ENCODE peak calls at places on chromosomes 11 and 22, in six cellular contexts. X is RWPE1, P is sigmoid colon, W is transverse colon, U is endodermal cell, A is adrenal gland. O is an unnamed sample.

GRCh38 chr11:46273511-46274205 is 3.8 kb upstream of the CREB3L1 start:
- DNase-seq in X (no peak), W (peak; percentile 66), U (no peak), A (no peak), P (no peak), O (peak; percentile 87)

GRCh38 chr11:72238040-72238450 is 5.9 kb downstream of the PHOX2A start:
- DNase-seq in X (no peak), A (peak; percentile 73), W (peak; percentile 69), P (peak; percentile 90), U (peak; percentile 97), O (peak; percentile 61)

GRCh38 chr11:111762981-111763643 is 3.1 kb downstream of the PPP2R1B start:
- DNase-seq in U (no peak), P (no peak), A (no peak), W (no peak), X (no peak), O (no peak)

GRCh38 chr11:86670179-86670578 is 2.2 kb downstream of the ME3 start:
- DNase-seq in U (no peak), W (no peak), A (no peak), X (no peak), P (no peak), O (no peak)

GRCh38 chr22:49015459-49015858 is 812.2 kb downstream of the BRD1 start:
- DNase-seq in A (no peak), U (peak; percentile 36), P (peak; percentile 46), W (no peak), X (no peak), O (no peak)

GRCh38 chr11:128692750-128693578 is 908 bp upstream of the FLI1 start:
- DNase-seq in W (peak; percentile 27), P (no peak), X (peak; percentile 34), U (peak; percentile 86), A (no peak), O (no peak)

GRCh38 chr22:28728621-28729313 is 12.9 kb downstream of the CHEK2 start:
- DNase-seq in W (no peak), U (no peak), P (no peak), A (no peak), X (no peak), O (no peak)

GRCh38 chr11:88950975-88951374 is 114.8 kb downstream of the GRM5 start:
- DNase-seq in X (no peak), A (no peak), U (no peak), W (no peak), P (no peak), O (no peak)

GRCh38 chr11:33545941-33546340 is 154.7 kb downstream of the C11orf91 start:
- DNase-seq in W (no peak), P (no peak), X (no peak), A (no peak), U (no peak), O (no peak)

GRCh38 chr22:20966883-20967696 is at the start of gene AIFM3:
- DNase-seq in A (no peak), U (no peak), X (no peak), W (no peak), P (no peak), O (no peak)

GRCh38 chr22:36385491-36386350 is 2.0 kb downstream of the MYH9 start:
- DNase-seq in A (peak; percentile 84), P (peak; percentile 90), U (no peak), X (peak; percentile 82), W (peak; percentile 61), O (peak; percentile 94)

GRCh38 chr22:44191036-44191454 is 10.3 kb downstream of the PARVG start:
- DNase-seq in U (no peak), A (no peak), P (peak; percentile 57), X (no peak), W (no peak), O (no peak)

GRCh38 chr22:29689872-29690213 is 30.0 kb upstream of the CABP7 start:
- DNase-seq in A (peak; percentile 71), P (no peak), X (no peak), W (peak; percentile 58), U (peak; percentile 92), O (peak; percentile 71)

GRCh38 chr11:1195690-1196515 is 27.0 kb upstream of the MUC5B start:
- DNase-seq in X (no peak), U (peak; percentile 20), A (no peak), W (peak; percentile 4), P (peak; percentile 58), O (peak; percentile 8)

GRCh38 chr11:37552284-37552683 is 954.2 kb upstream of the RAG2 start:
- DNase-seq in P (no peak), X (no peak), A (no peak), U (no peak), W (no peak), O (no peak)

GRCh38 chr11:13891911-13892310 is 70.6 kb upstream of the SPON1 start:
- DNase-seq in W (no peak), P (no peak), X (no peak), A (no peak), U (no peak), O (no peak)

GRCh38 chr22:29641052-29641780 is 37.8 kb downstream of the NF2 start:
- DNase-seq in U (no peak), X (no peak), P (peak; percentile 73), W (peak; percentile 19), A (no peak), O (no peak)

DNA sequence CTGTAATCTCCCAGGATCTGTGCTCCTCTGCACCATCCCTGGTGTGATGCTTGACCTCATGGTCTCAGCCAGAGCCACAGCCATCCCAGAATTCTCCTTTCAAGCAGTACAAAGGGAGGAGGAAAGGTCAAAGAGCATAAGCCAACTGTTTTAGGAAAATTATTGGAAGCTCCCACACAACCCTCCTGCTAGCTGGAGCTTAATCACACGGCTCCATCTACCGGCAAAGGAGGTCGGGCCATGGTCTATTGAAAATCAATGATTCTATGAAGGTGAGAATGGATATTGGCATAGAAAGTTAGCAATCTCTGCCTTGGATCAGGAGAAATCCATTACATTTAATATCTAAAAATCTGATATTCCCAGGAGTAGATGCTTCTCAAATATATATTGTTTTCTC is 259.5 kb downstream of the NTM start:
- DNase-seq in X (no peak), A (no peak), W (no peak), P (no peak), U (peak; percentile 20), O (no peak)
- H3K27ac ChIP-seq in X (no peak overlapping the region), A (no peak overlapping the region), W (no peak overlapping the region), P (no peak overlapping the region), U (no peak overlapping the region), O (no peak overlapping the region)

GRCh38 chr11:110249066-110249465 is 47.3 kb downstream of the RDX start:
- DNase-seq in X (no peak), U (no peak), W (no peak), A (no peak), P (no peak), O (no peak)
- TF ChIP-seq CTCF in X (peak; percentile 17), U (peak; percentile 59), W (no peak), A (peak; percentile 17), P (no peak), O (no peak)

GRCh38 chr11:100849009-100849913 is 162.2 kb downstream of the ARHGAP42 start:
- DNase-seq in A (no peak), U (no peak), X (no peak), P (no peak), W (no peak), O (no peak)
- H3K27ac ChIP-seq in A (no peak overlapping the region), U (no peak overlapping the region), X (no peak overlapping the region), P (peak overlapping the region; percentile 30), W (no peak overlapping the region), O (no peak overlapping the region)

DNA sequence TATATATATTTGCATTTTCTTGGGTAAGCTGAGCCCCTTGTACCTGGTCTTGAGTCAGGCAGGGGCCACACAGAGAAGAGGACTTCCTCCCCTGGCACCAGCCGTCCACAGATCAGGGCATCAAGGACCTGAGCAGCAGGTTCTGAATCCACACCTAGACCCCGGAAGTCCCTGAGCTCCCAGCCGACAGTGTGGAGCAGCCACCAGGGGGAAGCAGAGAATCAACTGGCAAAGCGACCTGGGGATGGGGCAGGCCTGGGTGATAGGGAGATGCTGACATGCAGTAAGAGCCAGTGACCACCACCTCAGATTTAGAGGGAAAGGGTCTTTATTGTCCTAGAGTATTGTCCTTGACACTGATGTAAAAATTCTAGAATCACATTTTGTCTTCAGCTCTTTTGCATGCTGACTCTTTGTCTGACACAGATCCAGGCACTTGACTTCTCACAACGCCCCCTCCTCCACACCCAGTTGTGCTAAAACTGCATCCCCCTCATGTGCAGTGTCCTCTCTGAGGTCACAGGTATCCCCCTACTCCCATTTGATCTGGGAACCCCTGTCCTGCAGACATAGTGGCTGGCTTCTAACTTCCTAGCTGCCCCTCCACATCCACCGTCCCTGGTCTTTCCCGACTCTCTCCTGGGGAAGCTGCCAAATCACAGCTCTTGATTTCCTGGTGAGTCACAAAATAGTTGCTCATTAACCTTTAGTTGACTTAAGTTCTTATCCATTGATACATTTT is 109.3 kb downstream of the GGTLC2 start:
- DNase-seq in A (peak; percentile 68), U (peak; percentile 95), P (no peak), W (peak; percentile 79), X (peak; percentile 57), O (peak; percentile 68)
- TF ChIP-seq CTCF in A (peak; percentile 56), U (peak; percentile 84), P (peak; percentile 41), W (peak; percentile 70), X (peak; percentile 43), O (peak; percentile 60)

DNA sequence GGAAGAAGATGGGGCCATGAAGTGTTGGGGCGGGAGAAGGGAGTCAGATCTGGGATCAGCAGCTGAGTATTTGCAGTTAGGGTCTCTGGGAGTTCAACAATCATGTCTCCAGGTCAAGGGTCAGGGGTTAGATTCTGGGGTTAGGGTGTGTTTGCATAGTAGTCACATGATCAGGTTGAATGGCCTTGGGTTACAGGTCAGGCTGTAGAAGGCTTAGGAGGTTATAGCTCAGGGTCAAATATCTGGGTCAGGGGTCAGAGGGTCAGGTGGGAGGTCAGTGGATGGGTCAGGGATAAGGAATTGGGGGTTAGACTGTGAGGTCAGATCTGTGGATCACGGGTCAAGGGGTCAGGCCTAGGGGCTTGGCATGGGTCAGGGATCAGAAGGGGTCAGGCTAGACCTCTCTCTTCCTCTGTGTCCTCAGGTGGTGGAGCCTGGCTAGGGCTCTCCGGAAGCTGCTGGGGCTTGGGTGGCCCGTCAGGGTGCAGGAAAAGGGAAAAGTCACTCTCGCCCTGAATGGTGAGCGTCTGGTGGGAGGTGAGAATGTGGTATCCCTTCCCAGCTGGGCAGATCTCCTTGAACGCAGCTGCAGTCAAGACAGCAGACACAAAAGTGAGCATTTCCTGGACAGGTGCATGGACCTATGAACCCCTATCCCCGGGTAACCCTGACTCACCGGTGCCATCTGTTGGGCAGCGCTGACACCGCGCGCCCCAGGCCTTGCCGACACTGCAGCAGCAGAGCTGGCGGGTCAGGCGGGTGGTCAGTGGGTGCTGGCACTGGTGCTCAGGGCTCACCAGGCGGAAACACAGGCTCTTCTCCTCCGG is 6.4 kb downstream of the LTBP3 start:
- DNase-seq in U (peak; percentile 92), W (peak; percentile 90), X (no peak), A (peak; percentile 73), P (no peak), O (peak; percentile 82)
- H3K27ac ChIP-seq in U (no peak overlapping the region), W (peak overlapping the region; percentile 77), X (no peak overlapping the region), A (no peak overlapping the region), P (no peak overlapping the region), O (peak overlapping the region; percentile 79)